ENCODE peak calls at places on chromosomes 6 and 20, in ten cellular contexts. X is stomach, B is ovary, T is tibial nerve, M is A549, R is HepG2, S is GM12878, G is sigmoid colon, N is upper lobe of left lung, E is SK-N-SH. W is an unnamed sample.

GRCh38 chr6:62516287-62517152 is 230.5 kb upstream of the KHDRBS2 start:
- DNase-seq in X (no peak), B (no peak), T (no peak), M (no peak), R (no peak), S (no peak), G (no peak), N (no peak), E (no peak), W (no peak)

GRCh38 chr20:45937765-45938164 is 3.3 kb downstream of the PCIF1 start:
- DNase-seq in X (no peak), B (no peak), T (no peak), M (no peak), R (no peak), S (no peak), G (no peak), N (no peak), E (no peak), W (no peak)

GRCh38 chr20:5095931-5096330 is 23.8 kb downstream of the PCNA start:
- DNase-seq in X (no peak), B (no peak), T (no peak), M (no peak), R (no peak), S (no peak), G (no peak), N (peak; percentile 23), E (no peak), W (no peak)

GRCh38 chr20:50116368-50116999 is 3.5 kb upstream of the UBE2V1 start:
- DNase-seq in X (no peak), B (no peak), T (no peak), M (no peak), R (no peak), S (no peak), G (no peak), N (no peak), E (no peak), W (no peak)

GRCh38 chr20:4961746-4962145 is 39.6 kb downstream of the SLC23A2 start:
- DNase-seq in X (no peak), B (peak; percentile 43), T (peak; percentile 36), M (peak; percentile 74), R (peak; percentile 99), S (no peak), G (no peak), N (no peak), E (no peak), W (no peak)

GRCh38 chr20:47792021-47792618 is 6.8 kb upstream of the SULF2 start:
- DNase-seq in X (no peak), B (peak; percentile 77), T (peak; percentile 92), M (peak; percentile 47), R (no peak), S (no peak), G (peak; percentile 91), N (no peak), E (no peak), W (peak; percentile 37)

GRCh38 chr6:57216235-57217101 is 5.6 kb downstream of the RAB23 start:
- DNase-seq in X (peak; percentile 35), B (no peak), T (no peak), M (no peak), R (no peak), S (no peak), G (peak; percentile 86), N (no peak), E (no peak), W (peak; percentile 53)

GRCh38 chr6:112881828-112882227 is 534.7 kb downstream of the RFPL4B start:
- DNase-seq in X (no peak), B (no peak), T (no peak), M (no peak), R (no peak), S (no peak), G (no peak), N (no peak), E (no peak), W (no peak)

GRCh38 chr20:25573288-25574251 is 11.8 kb downstream of the NINL start:
- DNase-seq in X (no peak), B (peak; percentile 32), T (no peak), M (no peak), R (no peak), S (no peak), G (no peak), N (no peak), E (no peak), W (no peak)

GRCh38 chr20:51661609-51662178 is 106.5 kb downstream of the ATP9A start:
- DNase-seq in X (no peak), B (no peak), T (no peak), M (peak; percentile 76), R (peak; percentile 95), S (no peak), G (no peak), N (no peak), E (no peak), W (no peak)

GRCh38 chr6:2656460-2657064 is 94.2 kb downstream of the MYLK4 start:
- DNase-seq in X (no peak), B (no peak), T (no peak), M (no peak), R (no peak), S (no peak), G (no peak), N (no peak), E (no peak), W (no peak)

GRCh38 chr20:1987826-1988225 is 6.0 kb downstream of the PDYN start:
- DNase-seq in X (no peak), B (no peak), T (no peak), M (no peak), R (no peak), S (no peak), G (no peak), N (no peak), E (no peak), W (no peak)

GRCh38 chr6:93418448-93419303 is 683 bp downstream of the EPHA7 start:
- DNase-seq in X (no peak), B (peak; percentile 21), T (no peak), M (peak; percentile 4), R (no peak), S (no peak), G (peak; percentile 72), N (peak; percentile 87), E (peak; percentile 50), W (peak; percentile 18)

GRCh38 chr20:48294196-48294595 is 508.9 kb upstream of the SULF2 start:
- DNase-seq in X (no peak), B (no peak), T (no peak), M (no peak), R (no peak), S (no peak), G (no peak), N (no peak), E (no peak), W (no peak)

GRCh38 chr6:98636941-98637340 is 197.4 kb upstream of the POU3F2 start:
- DNase-seq in X (no peak), B (no peak), T (no peak), M (no peak), R (no peak), S (no peak), G (no peak), N (no peak), E (no peak), W (no peak)

GRCh38 chr6:150088481-150089154 is 19.7 kb upstream of the ULBP3 start:
- DNase-seq in X (no peak), B (no peak), T (no peak), M (no peak), R (no peak), S (no peak), G (no peak), N (no peak), E (no peak), W (no peak)
- TF ChIP-seq EP300 in X (no peak), B (no peak), T (no peak), M (no peak), R (no peak), S (no peak), G (no peak), N (no peak), E (no peak), W (no peak)

DNA sequence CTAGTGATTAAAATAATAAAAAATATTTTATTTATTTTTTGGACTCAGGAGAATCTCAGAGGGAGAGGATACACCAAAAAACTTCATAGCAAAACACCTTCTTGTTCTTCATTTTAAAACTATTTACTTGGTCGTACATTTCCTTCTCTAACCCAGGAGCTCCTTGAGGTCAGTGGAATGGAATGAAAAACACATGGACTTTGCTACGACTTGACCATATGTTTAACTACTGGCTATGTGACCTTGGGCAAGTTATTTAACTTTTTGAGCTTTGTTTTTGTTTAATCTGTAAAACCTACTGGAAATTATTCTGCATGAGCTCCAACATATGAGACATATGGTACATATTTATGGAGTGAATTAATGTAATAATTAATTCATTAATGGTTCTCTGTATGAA is 1005.5 kb upstream of the CITED2 start:
- DNase-seq in X (no peak), B (no peak), T (no peak), M (no peak), R (peak; percentile 81), S (no peak), G (no peak), N (no peak), E (no peak), W (no peak)
- H3K27ac ChIP-seq in X (no peak overlapping the region), B (no peak overlapping the region), T (no peak overlapping the region), M (no peak overlapping the region), R (peak overlapping the region; percentile 61), S (no peak overlapping the region), G (no peak overlapping the region), N (no peak overlapping the region), E (no peak overlapping the region), W (no peak overlapping the region)

DNA sequence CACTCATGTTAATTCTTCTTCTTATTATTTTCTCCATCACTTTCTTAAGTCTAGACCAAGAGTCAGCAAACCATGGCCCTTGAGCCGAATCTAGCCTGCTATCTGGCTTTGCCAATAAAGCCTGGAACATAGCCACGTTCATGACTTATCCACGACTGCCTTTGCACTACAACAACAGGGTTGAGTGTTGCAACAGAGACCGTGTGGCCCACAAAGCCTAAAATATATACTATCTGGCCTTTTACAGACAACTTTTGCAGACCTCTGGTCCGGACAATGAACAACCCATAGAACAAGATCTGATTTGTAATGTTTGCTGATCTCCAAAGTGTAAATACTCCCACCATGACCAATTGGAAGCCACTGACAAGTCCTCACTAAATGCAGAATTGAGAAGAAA is 140.5 kb upstream of the CDYL start:
- DNase-seq in X (no peak), B (no peak), T (no peak), M (no peak), R (no peak), S (no peak), G (no peak), N (no peak), E (no peak), W (no peak)
- TF ChIP-seq EP300 in X (no peak), B (no peak), T (no peak), M (no peak), R (no peak), S (no peak), G (no peak), N (no peak), E (no peak), W (no peak)

DNA sequence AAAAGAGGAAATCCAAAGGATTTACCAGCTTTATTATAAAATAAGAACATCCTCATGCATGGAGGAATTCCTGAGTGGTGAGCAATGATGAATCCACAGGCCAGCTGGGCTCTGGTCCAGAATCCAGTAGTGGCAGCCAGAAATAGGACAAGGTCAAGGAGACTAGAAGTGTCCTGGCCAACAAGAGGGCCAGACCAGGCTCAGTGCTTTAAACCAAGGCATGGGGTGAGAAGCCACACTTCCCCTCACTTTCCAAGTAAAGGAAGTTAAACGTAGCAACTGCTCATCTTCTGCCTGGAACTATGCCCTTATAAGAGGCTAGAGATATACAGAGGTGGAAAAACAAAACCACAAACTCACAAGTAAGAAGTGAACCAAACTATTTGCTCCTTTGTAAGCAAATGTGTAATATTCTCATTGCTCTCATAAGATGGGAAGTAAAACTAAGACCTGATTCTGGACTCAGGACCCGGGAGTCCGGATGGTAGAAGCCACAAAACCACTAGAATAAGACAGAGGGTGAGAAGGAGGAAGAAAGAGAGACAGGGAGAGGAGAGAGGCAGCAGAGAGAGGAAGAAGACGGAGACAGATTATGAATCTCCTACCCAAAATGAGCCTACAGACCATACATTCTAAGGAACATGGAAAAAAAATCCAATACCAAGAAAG is 253.2 kb downstream of the UST start:
- DNase-seq in X (peak; percentile 38), B (peak; percentile 87), T (peak; percentile 39), M (peak; percentile 29), R (no peak), S (no peak), G (peak; percentile 81), N (no peak), E (no peak), W (peak; percentile 26)
- H3K27ac ChIP-seq in X (no peak overlapping the region), B (peak overlapping the region; percentile 68), T (no peak overlapping the region), M (peak overlapping the region; percentile 51), R (no peak overlapping the region), S (no peak overlapping the region), G (peak overlapping the region; percentile 46), N (no peak overlapping the region), E (peak overlapping the region; percentile 89), W (no peak overlapping the region)